ENCODE peak calls at places on chromosomes 4 and X, in four cellular contexts. E is psoas muscle; P is esophagus squamous epithelium; I is CD4-positive, alpha-beta T cell. S is an unnamed sample.

GRCh38 chr4:171553961-171554360 is 259.2 kb upstream of the GALNTL6 start:
- DNase-seq in E (no peak), I (no peak), P (no peak), S (no peak)

GRCh38 chr4:140152015-140152703 is 1.8 kb downstream of the MAML3 start:
- DNase-seq in E (peak), P (no peak), I (peak), S (no peak)

GRCh38 chr4:106541253-106541652 is 172.7 kb upstream of the GIMD1 start:
- DNase-seq in P (no peak), E (no peak), I (no peak), S (no peak)

GRCh38 chr4:59374416-59374815 is 1825.7 kb upstream of the ADGRL3 start:
- DNase-seq in E (no peak), I (no peak), P (no peak), S (no peak)

GRCh38 chrX:74705269-74705668 is 90.8 kb upstream of the RLIM start:
- DNase-seq in P (no peak), E (no peak), I (no peak), S (no peak)

GRCh38 chrX:153200462-153200861 is 21.4 kb downstream of the MAGEA1 start:
- DNase-seq in P (no peak), I (no peak), E (no peak), S (no peak)

GRCh38 chrX:69808375-69808774 is 192.5 kb downstream of the EDA start:
- DNase-seq in P (no peak), E (no peak), I (no peak), S (no peak)

GRCh38 chr4:38106301-38106700 is 146.1 kb downstream of the PTTG2 start:
- DNase-seq in I (no peak), E (no peak), P (no peak), S (no peak)

GRCh38 chrX:151227637-151228036 is 51.3 kb downstream of the GPR50 start:
- DNase-seq in P (no peak), E (no peak), I (no peak), S (no peak)

GRCh38 chrX:48939417-48940228 is 17.8 kb downstream of the OTUD5 start:
- DNase-seq in E (no peak), P (no peak), I (no peak), S (no peak)

GRCh38 chrX:97330150-97330549 is 446.4 kb downstream of the RPA4 start:
- DNase-seq in P (no peak), E (no peak), I (no peak), S (no peak)

GRCh38 chrX:15797707-15798106 is 7.4 kb downstream of the ZRSR2 start:
- DNase-seq in E (no peak), P (no peak), I (no peak), S (no peak)

GRCh38 chr4:93828830-93829530 is 427 bp downstream of the ATOH1 start:
- DNase-seq in E (no peak), I (no peak), P (no peak), S (no peak)

GRCh38 chrX:119382606-119383005 is 16.5 kb upstream of the SLC25A43 start:
- DNase-seq in E (no peak), I (no peak), P (no peak), S (no peak)

GRCh38 chr4:81839347-81840042 is 367.8 kb upstream of the RASGEF1B start:
- DNase-seq in I (no peak), E (no peak), P (no peak), S (no peak)

GRCh38 chrX:42442745-42443144 is 335.2 kb downstream of the PPP1R2C start:
- DNase-seq in E (no peak), P (no peak), I (no peak), S (no peak)

GRCh38 chr4:148961526-148961925 is 519.3 kb upstream of the NR3C2 start:
- DNase-seq in E (no peak), P (no peak), I (no peak), S (no peak)

GRCh38 chr4:8080754-8081065 is 77.9 kb downstream of the ABLIM2 start:
- DNase-seq in I (no peak), P (no peak), E (peak), S (no peak)

GRCh38 chr4:25654031-25654970 is 1.4 kb upstream of the SLC34A2 start:
- DNase-seq in I (no peak), E (no peak), P (no peak), S (no peak)

GRCh38 chrX:11886745-11887144 is 128.7 kb downstream of the MSL3 start:
- DNase-seq in E (no peak), P (no peak), I (no peak), S (no peak)

GRCh38 chr4:110197421-110198398 is 705 bp downstream of the ELOVL6 start:
- DNase-seq in I (peak), P (no peak), E (peak), S (no peak)

GRCh38 chrX:120564925-120565324 is 4.2 kb upstream of the CUL4B start:
- DNase-seq in I (no peak), E (no peak), P (no peak), S (no peak)

DNA sequence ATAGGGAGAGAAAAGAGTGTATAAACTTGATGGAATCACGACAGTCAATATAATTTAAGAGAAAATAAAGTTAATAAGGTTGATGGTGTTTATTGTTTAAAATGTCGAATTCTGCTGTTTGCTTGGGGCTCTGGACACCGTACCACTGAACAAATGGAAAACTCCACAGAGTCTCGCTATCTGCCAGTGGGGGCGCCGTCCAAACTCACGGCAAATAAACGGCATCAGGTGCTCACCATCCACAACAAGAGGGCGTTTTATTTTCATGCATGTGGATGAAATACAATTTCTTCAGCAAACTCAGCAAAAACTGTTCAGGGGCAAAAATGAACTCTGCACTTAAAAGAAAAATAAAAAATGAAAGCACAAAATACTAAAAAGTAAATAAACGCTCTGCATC is 46.6 kb upstream of the FAM47C start:
- DNase-seq in I (no peak), P (no peak), E (no peak), S (no peak)
- TF ChIP-seq CTCF in I (no peak), P (no peak), E (no peak), S (no peak)

GRCh38 chr4:97910005-97910404 is 233.3 kb downstream of the STPG2 start:
- DNase-seq in I (no peak), E (no peak), P (no peak), S (no peak)
- TF ChIP-seq CTCF in I (no peak), E (no peak), P (no peak), S (no peak)

GRCh38 chr4:158146736-158147135 is 26.1 kb downstream of the GASK1B start:
- DNase-seq in I (no peak), P (no peak), E (no peak), S (no peak)
- TF ChIP-seq CTCF in I (no peak), P (no peak), E (no peak), S (no peak)

GRCh38 chr4:152385551-152385950 is 150.3 kb downstream of the FBXW7 start:
- DNase-seq in E (no peak), I (no peak), P (no peak), S (no peak)
- TF ChIP-seq CTCF in E (peak), I (peak), P (peak), S (no peak)

GRCh38 chr4:82898322-82899243 is 2.0 kb upstream of the THAP9 start:
- DNase-seq in E (no peak), P (no peak), I (no peak), S (no peak)
- TF ChIP-seq CTCF in E (no peak), P (peak), I (peak), S (no peak)

GRCh38 chr4:119016636-119017035 is 119.0 kb upstream of the MYOZ2 start:
- DNase-seq in P (no peak), I (no peak), E (no peak), S (no peak)

GRCh38 chr4:119014658-119015057 is 121.0 kb upstream of the MYOZ2 start:
- DNase-seq in E (no peak), P (no peak), I (no peak), S (no peak)

GRCh38 chr4:119020158-119020557 is 115.5 kb upstream of the MYOZ2 start:
- DNase-seq in P (no peak), E (no peak), I (no peak), S (no peak)

DNA sequence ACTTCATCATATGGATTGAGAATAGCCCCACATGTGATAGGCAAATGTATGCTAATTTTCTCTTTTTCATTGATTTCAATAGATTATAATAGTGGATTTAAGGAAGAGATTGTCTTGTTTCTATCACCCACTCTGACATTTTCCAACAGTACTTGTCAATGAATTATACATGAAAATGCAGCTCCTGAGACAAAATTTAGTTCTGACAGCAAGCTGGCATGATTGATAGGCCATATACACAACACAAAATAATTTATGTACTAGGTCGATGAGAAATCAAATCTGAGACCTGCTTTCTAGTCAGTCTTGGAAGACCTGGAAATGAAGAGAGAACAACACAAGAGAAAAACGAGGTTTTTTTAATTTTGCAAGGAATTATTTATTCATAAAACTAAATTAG is 118.0 kb upstream of the MYOZ2 start:
- DNase-seq in I (no peak), P (no peak), E (no peak), S (no peak)
- TF ChIP-seq CTCF in I (no peak), P (no peak), E (no peak), S (no peak)

GRCh38 chrX:50614460-50614859 is 143.8 kb upstream of the DGKK start:
- DNase-seq in P (no peak), E (no peak), I (no peak), S (no peak)

GRCh38 chrX:50615570-50616158 is 145.0 kb upstream of the DGKK start:
- DNase-seq in P (no peak), E (no peak), I (no peak), S (no peak)

GRCh38 chrX:50613846-50614245 is 143.2 kb upstream of the DGKK start:
- DNase-seq in P (no peak), E (no peak), I (no peak), S (no peak)

GRCh38 chrX:50606300-50606950 is 135.8 kb upstream of the DGKK start:
- DNase-seq in P (no peak), I (no peak), E (no peak), S (no peak)

GRCh38 chrX:50609796-50610195 is 139.2 kb upstream of the DGKK start:
- DNase-seq in P (no peak), E (no peak), I (no peak), S (no peak)
- TF ChIP-seq CTCF in P (no peak), E (no peak), I (no peak), S (no peak)

GRCh38 chr4:189121336-189121735 is 819.3 kb upstream of the FRG1 start:
- DNase-seq in I (no peak), E (no peak), P (no peak), S (no peak)

GRCh38 chr4:189126040-189126439 is 814.6 kb upstream of the FRG1 start:
- DNase-seq in P (no peak), E (no peak), I (no peak), S (no peak)

GRCh38 chr4:189124791-189125190 is 815.9 kb upstream of the FRG1 start:
- DNase-seq in E (no peak), I (no peak), P (no peak), S (no peak)

GRCh38 chr4:189128341-189128740 is 812.3 kb upstream of the FRG1 start:
- DNase-seq in I (no peak), E (no peak), P (no peak), S (no peak)

DNA sequence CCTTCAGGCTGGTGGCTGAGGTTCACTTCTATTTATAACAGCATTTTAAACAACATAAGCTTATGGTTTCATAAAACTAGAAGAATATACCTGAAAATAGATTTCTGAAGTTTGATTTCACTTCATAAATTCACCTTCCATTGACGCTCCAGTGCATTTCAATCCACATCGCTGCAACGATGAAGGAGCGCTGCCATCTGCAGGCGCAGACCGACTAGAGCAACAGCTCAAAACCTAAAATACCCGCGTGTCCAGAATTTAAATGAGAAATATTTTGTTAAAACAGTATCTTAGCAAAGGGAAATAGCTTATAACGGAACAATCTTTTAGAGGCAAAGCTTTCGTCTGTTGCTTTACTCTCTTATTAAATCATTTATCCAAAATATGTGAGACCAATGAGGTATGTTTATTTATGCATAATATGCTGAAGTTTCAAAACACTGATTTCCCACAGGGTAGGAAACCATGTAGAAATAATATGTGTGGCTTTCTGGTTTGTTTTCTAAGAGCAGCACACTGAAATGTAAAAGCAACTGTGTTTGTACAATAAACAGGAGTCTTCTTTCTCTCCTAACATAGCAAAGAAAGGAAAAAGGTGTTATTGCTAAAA is 816.4 kb upstream of the FRG1 start:
- DNase-seq in E (no peak), P (no peak), I (no peak), S (no peak)
- TF ChIP-seq CTCF in E (peak), P (peak), I (no peak), S (no peak)

S was measured in omental fat pad.